ENCODE peak calls at places on chromosome 5, in seven cellular contexts. L is psoas muscle, F is adrenal gland, D is left ventricle myocardium inferior, U is IMR-90, V is adipocyte, N is Caco-2. X is an unnamed sample. For H3K36me3 and H3K9me3, the result is how much of the 10 kb centered on the place peaks cover.

GRCh38 chr5:157778121-157778805 is 34.8 kb downstream of the LSM11 start:
- DNase-seq in N (no peak), F (peak), U (peak), D (no peak), V (peak), L (no peak), X (no peak)

GRCh38 chr5:164335837-164336236 is 830.4 kb downstream of the MAT2B start:
- DNase-seq in F (no peak), N (no peak), V (peak), L (no peak), U (peak), D (no peak), X (no peak)

GRCh38 chr5:14760548-14761002 is 96.1 kb downstream of the OTULIN start:
- DNase-seq in V (no peak), F (no peak), L (peak), D (peak), N (no peak), U (no peak), X (no peak)

GRCh38 chr5:128536861-128537305 is 1.2 kb downstream of the FBN2 start:
- DNase-seq in U (peak), L (no peak), D (no peak), N (no peak), V (peak), F (no peak), X (peak)

GRCh38 chr5:45385321-45386058 is 310.7 kb downstream of the HCN1 start:
- DNase-seq in D (no peak), L (no peak), F (peak), V (no peak), U (peak), N (no peak), X (no peak)

GRCh38 chr5:62206150-62206829 is 99.7 kb upstream of the KIF2A start:
- DNase-seq in F (no peak), N (peak), V (peak), L (no peak), D (no peak), U (no peak), X (peak)

GRCh38 chr5:11268894-11269293 is 507.9 kb upstream of the DAP start:
- DNase-seq in V (no peak), N (no peak), U (no peak), D (no peak), L (no peak), F (no peak), X (no peak)

GRCh38 chr5:82595083-82595482 is 316.9 kb upstream of the RPS23 start:
- DNase-seq in N (peak), F (no peak), D (no peak), L (no peak), V (no peak), U (no peak), X (no peak)

GRCh38 chr5:20276061-20276958 is 288.3 kb upstream of the CDH18 start:
- DNase-seq in D (no peak), L (no peak), N (no peak), U (peak), F (peak), V (peak), X (peak)

GRCh38 chr5:36664762-36665161 is 58.4 kb downstream of the SLC1A3 start:
- DNase-seq in F (no peak), N (no peak), D (no peak), V (no peak), U (no peak), L (no peak), X (no peak)

GRCh38 chr5:174834081-174834480 is 109.7 kb downstream of the MSX2 start:
- DNase-seq in F (no peak), D (no peak), N (no peak), U (no peak), L (no peak), V (peak), X (no peak)

GRCh38 chr5:29614202-29614601 is 1579.3 kb upstream of the CDH6 start:
- DNase-seq in D (no peak), N (no peak), F (no peak), V (no peak), L (no peak), U (no peak), X (no peak)

GRCh38 chr5:114192108-114192507 is 169.8 kb upstream of the KCNN2 start:
- DNase-seq in L (no peak), V (peak), N (no peak), F (no peak), D (no peak), U (peak), X (no peak)

GRCh38 chr5:149857499-149857898 is 87.1 kb downstream of the PDE6A start:
- DNase-seq in F (peak), N (peak), D (peak), L (peak), V (peak), U (no peak), X (no peak)

GRCh38 chr5:3325811-3326568 is 269.6 kb upstream of the IRX1 start:
- DNase-seq in F (no peak), V (no peak), D (no peak), N (no peak), U (no peak), L (no peak), X (no peak)

GRCh38 chr5:154826-155225 is 36.5 kb upstream of the LRRC14B start:
- DNase-seq in D (no peak), N (no peak), L (no peak), F (no peak), U (no peak), V (no peak), X (no peak)

GRCh38 chr5:151553695-151554094 is 37.4 kb downstream of the FAT2 start:
- DNase-seq in U (no peak), F (no peak), L (no peak), V (no peak), D (no peak), N (no peak), X (no peak)

GRCh38 chr5:178111925-178112324 is 1.4 kb upstream of the N4BP3 start:
- DNase-seq in F (no peak), L (no peak), N (no peak), U (peak), D (no peak), V (peak), X (no peak)

GRCh38 chr5:103375863-103376591 is 117.5 kb downstream of the MACIR start:
- DNase-seq in L (no peak), U (peak), F (no peak), N (peak), D (no peak), V (peak), X (no peak)

GRCh38 chr5:93079046-93079445 is 502.0 kb downstream of the NR2F1-AS1 start:
- DNase-seq in V (no peak), D (no peak), N (no peak), F (no peak), U (no peak), L (no peak), X (no peak)

GRCh38 chr5:32352685-32353084 is 39.9 kb upstream of the MTMR12 start:
- DNase-seq in N (no peak), V (no peak), D (no peak), U (no peak), F (no peak), L (no peak), X (no peak)

GRCh38 chr5:32357678-32358077 is 44.9 kb upstream of the MTMR12 start:
- DNase-seq in D (no peak), L (no peak), V (no peak), N (no peak), U (no peak), F (no peak), X (no peak)

GRCh38 chr5:32360906-32361305 is 48.2 kb upstream of the MTMR12 start:
- DNase-seq in N (no peak), L (no peak), D (no peak), U (no peak), V (no peak), F (no peak), X (no peak)

GRCh38 chr5:32353420-32353819 is 40.7 kb upstream of the MTMR12 start:
- DNase-seq in L (no peak), D (no peak), N (no peak), F (no peak), U (no peak), V (no peak), X (no peak)

DNA sequence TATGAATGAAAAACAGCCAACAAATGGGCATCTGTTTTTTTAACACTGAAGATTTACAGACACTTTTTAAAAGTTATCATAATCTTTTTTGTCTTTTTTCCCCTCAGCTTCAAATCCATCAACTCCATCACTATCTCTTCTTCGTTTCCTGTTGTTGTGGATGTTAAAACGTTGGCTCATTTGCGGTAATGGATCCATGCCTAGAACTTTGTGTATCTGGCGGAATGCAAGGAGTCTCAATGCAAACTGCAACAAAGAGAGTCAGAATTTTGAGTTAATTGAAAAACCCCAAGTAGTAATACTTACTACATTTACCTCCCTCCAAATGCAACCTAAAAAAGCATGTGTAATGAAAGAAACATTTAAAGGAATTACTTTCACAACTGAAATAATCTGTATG is 43.0 kb upstream of the MTMR12 start:
- DNase-seq in L (no peak), F (no peak), U (no peak), D (no peak), N (no peak), V (no peak), X (no peak)
- H3K36me3 ChIP-seq in L (under half), F (under half), U (under half), D (half or more), N (under half), V (half or more), X (under half)

GRCh38 chr5:79890871-79891249 is 100.2 kb downstream of the MTX3 start:
- DNase-seq in V (no peak), F (no peak), L (no peak), D (no peak), N (no peak), U (no peak), X (no peak)

GRCh38 chr5:79890119-79890870 is 100.8 kb downstream of the MTX3 start:
- DNase-seq in F (no peak), D (no peak), V (no peak), L (no peak), N (no peak), U (no peak), X (no peak)

GRCh38 chr5:79888643-79889042 is 102.4 kb downstream of the MTX3 start:
- DNase-seq in N (no peak), U (no peak), D (no peak), L (no peak), V (no peak), F (no peak), X (no peak)

GRCh38 chr5:79893485-79893884 is 97.6 kb downstream of the MTX3 start:
- DNase-seq in F (no peak), V (no peak), L (no peak), N (no peak), D (no peak), U (no peak), X (no peak)
- H3K9me3 ChIP-seq in F (under half), V (under half), L (under half), N (under half), D (under half), U (under half), X (under half)

DNA sequence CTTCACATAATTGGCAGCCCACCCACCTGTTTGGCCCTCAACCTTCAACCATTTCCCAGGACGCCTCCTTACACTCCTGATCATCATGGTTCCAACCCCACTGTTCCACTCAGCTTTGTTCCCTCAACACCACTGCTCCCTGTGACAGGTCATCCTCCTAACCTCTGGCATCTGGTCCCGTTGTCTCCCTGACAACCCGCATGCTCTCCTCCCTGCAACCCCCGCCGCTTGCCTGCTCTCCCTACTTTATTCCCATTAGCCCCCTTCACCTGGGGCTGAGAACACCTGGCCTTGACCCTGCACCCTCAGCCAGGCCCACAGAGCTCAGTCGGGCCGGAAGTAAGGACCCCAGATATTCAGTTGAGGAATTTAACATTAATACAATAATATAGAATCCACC is 12.9 kb downstream of the PCDHGC5 start:
- DNase-seq in F (no peak), U (no peak), N (no peak), V (no peak), L (no peak), D (no peak), X (no peak)
- H3K36me3 ChIP-seq in F (under half), U (under half), N (under half), V (under half), L (under half), D (half or more), X (under half)

GRCh38 chr5:1429066-1429465 is 16.2 kb downstream of the SLC6A3 start:
- DNase-seq in N (no peak), L (no peak), F (no peak), V (no peak), D (no peak), U (no peak), X (no peak)

GRCh38 chr5:1428107-1428506 is 17.1 kb downstream of the SLC6A3 start:
- DNase-seq in N (no peak), F (no peak), U (no peak), V (no peak), D (no peak), L (no peak), X (no peak)

GRCh38 chr5:1430121-1430795 is 15.0 kb downstream of the SLC6A3 start:
- DNase-seq in V (no peak), L (no peak), F (no peak), D (no peak), N (peak), U (no peak), X (no peak)

GRCh38 chr5:1431021-1431811 is 14.0 kb downstream of the SLC6A3 start:
- DNase-seq in N (peak), F (no peak), L (no peak), V (no peak), D (no peak), U (no peak), X (no peak)

GRCh38 chr5:1429501-1429900 is 15.7 kb downstream of the SLC6A3 start:
- DNase-seq in F (no peak), L (no peak), V (no peak), N (no peak), D (no peak), U (no peak), X (no peak)
- H3K9me3 ChIP-seq in F (under half), L (under half), V (half or more), N (under half), D (half or more), U (under half), X (under half)

DNA sequence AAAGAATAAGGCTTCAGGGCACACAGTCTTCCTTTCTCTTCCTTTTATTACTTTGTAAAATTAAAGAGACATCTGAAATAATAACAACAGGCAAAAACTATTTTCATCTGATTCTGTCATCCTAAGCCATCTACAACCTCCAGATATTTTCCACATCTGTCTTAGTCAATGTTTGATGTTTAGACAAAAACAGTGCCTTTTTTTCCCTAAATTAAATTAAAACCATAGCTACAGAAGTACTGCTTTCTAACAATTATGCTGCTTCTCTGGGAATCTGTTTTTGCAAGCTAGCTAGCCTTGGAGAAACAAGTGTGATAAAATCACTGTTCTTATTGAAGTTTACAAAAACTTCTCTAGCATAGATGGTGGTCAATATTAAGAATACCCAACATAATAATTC is 95.4 kb downstream of the KIAA0825 start:
- DNase-seq in V (no peak), L (no peak), D (no peak), N (no peak), U (no peak), F (no peak), X (no peak)
- H3K36me3 ChIP-seq in V (under half), L (under half), D (under half), N (under half), U (under half), F (under half), X (under half)

GRCh38 chr5:176174345-176175025 is 63.7 kb upstream of the SIMC1 start:
- DNase-seq in N (no peak), V (no peak), L (no peak), D (no peak), U (no peak), F (no peak), X (no peak)
- H3K9me3 ChIP-seq in N (under half), V (under half), L (under half), D (under half), U (under half), F (under half), X (under half)

GRCh38 chr5:132901036-132901435 is 27.6 kb downstream of the LEAP2 start:
- DNase-seq in V (no peak), F (no peak), N (no peak), L (no peak), U (no peak), D (no peak), X (no peak)

GRCh38 chr5:132895719-132896305 is 22.3 kb downstream of the LEAP2 start:
- DNase-seq in N (no peak), U (peak), V (no peak), L (no peak), F (peak), D (no peak), X (no peak)

GRCh38 chr5:132901730-132902129 is 28.3 kb downstream of the LEAP2 start:
- DNase-seq in D (no peak), L (no peak), U (no peak), V (no peak), N (no peak), F (no peak), X (no peak)

GRCh38 chr5:132896685-132897084 is 23.2 kb downstream of the LEAP2 start:
- DNase-seq in V (no peak), N (no peak), U (no peak), F (no peak), D (no peak), L (no peak), X (no peak)

GRCh38 chr5:132898094-132898493 is 24.6 kb downstream of the LEAP2 start:
- DNase-seq in D (no peak), V (no peak), F (no peak), L (no peak), U (no peak), N (no peak), X (no peak)
- H3K36me3 ChIP-seq in D (half or more), V (half or more), F (under half), L (under half), U (under half), N (under half), X (under half)

DNA sequence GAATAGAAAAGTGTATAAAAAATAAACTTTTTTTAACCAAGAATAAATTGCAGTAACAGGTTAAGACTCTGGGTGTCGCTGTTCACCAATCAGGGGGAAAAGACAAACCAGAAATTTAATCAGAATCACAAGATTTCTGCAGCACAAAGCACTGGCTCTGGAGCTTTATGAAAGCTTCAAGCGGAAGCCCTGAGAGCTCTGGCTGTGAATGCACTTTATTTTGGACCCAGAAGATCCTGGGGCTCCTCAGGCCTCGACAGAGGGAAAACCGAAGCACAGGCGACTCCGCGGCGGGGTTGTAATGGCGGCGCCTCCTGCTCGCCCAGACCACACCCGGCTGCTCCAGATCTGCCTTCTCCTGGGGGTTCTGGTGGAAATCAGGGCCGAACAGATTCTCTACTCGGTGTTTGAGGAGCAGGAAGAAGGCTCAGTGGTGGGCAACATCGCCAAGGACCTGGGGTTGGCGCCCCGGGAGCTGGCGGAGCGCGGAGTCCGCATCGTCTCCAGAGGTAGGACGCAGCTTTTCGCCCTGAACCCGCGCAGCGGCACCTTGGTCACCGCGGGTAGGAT is at the start of gene PCDHGA4:
- DNase-seq in U (peak), F (no peak), N (no peak), V (peak), L (no peak), D (no peak), X (no peak)
- H3K9me3 ChIP-seq in U (half or more), F (under half), N (under half), V (half or more), L (under half), D (half or more), X (under half)

GRCh38 chr5:77066823-77067442 is 20.2 kb downstream of the ZBED3 start:
- DNase-seq in V (peak), F (no peak), U (peak), L (peak), N (no peak), D (no peak), X (no peak)

GRCh38 chr5:77066191-77066590 is 20.9 kb downstream of the ZBED3 start:
- DNase-seq in U (no peak), D (no peak), N (no peak), F (no peak), L (no peak), V (peak), X (no peak)

GRCh38 chr5:77065256-77065655 is 21.8 kb downstream of the ZBED3 start:
- DNase-seq in F (no peak), U (no peak), V (no peak), D (no peak), L (no peak), N (no peak), X (no peak)

DNA sequence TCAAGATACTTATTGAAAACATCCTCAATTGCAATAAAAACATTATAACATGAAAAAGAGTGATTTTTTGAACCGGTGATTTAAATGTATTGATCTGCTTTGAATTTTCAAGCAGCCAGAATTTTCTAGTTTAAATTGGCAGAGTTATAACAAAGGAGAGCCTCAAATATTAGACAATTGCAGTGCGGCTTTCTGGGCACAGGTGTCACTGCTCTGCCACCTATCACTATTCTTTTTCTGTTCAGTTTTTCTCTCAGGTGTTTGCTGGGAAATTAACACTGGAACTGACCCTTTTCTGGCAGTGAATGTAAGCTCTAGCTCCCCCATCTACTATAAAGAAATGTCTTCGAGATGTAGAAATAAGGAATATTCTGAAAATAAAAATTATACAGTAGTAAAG is 23.0 kb downstream of the ZBED3 start:
- DNase-seq in V (no peak), N (no peak), F (no peak), L (no peak), D (no peak), U (no peak), X (no peak)
- H3K36me3 ChIP-seq in V (half or more), N (under half), F (under half), L (under half), D (half or more), U (under half), X (under half)